ENCODE peak calls at places on chromosomes 7 and 10, in four cellular contexts. O is H1, F is HCT116, H is SK-N-SH. C is an unnamed sample.

GRCh38 chr7:33392143-33392542 is 262.8 kb downstream of the BBS9 start:
- DNase-seq in O (no peak), F (no peak), H (no peak), C (no peak)

GRCh38 chr7:2785071-2785500 is 59.0 kb downstream of the GNA12 start:
- DNase-seq in F (no peak), O (no peak), H (no peak), C (no peak)

GRCh38 chr7:63900394-63901203 is 98.0 kb upstream of the ZNF722 start:
- DNase-seq in F (no peak), O (no peak), H (peak), C (peak)

GRCh38 chr10:111479966-111480365 is 403.1 kb downstream of the ADRA2A start:
- DNase-seq in O (no peak), H (no peak), F (no peak), C (no peak)

GRCh38 chr7:69597278-69598076 is 798 bp upstream of the AUTS2 start:
- DNase-seq in F (no peak), H (peak), O (no peak), C (peak)

GRCh38 chr7:44286182-44286617 is 39.2 kb downstream of the CAMK2B start:
- DNase-seq in H (peak), F (no peak), O (no peak), C (no peak)

GRCh38 chr7:131226116-131226562 is 101.5 kb upstream of the MKLN1 start:
- DNase-seq in F (no peak), O (no peak), H (no peak), C (no peak)

GRCh38 chr10:124323145-124323725 is 95.5 kb downstream of the OAT start:
- DNase-seq in F (no peak), H (no peak), O (no peak), C (no peak)

GRCh38 chr7:48180981-48181380 is 9.7 kb downstream of the ABCA13 start:
- DNase-seq in F (no peak), O (no peak), H (no peak), C (peak)

GRCh38 chr7:150919160-150919559 is 59.0 kb downstream of the KCNH2 start:
- DNase-seq in H (no peak), O (no peak), F (no peak), C (no peak)

GRCh38 chr7:124031919-124032318 is 948 bp downstream of the TMEM229A start:
- DNase-seq in H (peak), O (no peak), F (no peak), C (no peak)

GRCh38 chr7:94697671-94697994 is 41.7 kb upstream of the SGCE start:
- DNase-seq in F (no peak), H (no peak), O (no peak), C (no peak)

DNA sequence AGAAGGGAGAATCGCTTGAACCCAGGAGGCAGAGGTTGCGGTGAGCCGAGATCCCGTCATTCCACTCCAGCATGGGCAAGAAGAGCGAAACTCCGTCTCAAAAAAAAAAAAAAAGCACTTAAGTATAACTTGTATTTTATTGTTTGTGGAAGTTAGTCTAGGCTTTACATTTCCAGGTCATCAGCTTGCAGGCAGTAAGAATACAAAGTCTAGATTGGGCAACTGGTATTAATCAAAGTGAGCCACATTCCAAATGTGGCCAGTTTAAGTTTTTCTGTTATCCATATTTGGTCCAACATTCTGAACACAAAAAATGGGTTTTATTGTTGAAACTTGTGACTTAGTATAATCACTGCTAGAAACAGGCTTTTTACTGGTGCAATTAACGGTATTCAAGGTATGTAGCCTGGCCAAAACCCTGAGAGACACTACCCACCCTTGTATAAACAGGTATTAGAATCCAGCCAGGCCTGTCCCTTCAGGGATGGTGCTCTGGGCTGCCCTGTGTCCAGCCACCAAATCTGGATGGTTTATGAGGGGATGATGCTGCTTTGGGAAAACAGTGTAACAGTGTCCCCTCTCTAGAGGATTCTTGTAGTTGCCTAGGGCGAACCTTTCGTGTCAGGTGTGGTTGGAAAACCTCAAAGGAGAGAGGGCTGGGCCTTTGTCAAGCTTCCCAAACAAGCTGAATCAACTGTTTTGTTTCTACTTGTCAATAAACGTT is 122.1 kb upstream of the EFCAB10 start:
- DNase-seq in F (no peak), O (no peak), H (no peak), C (no peak)
- TF ChIP-seq JUND in F (no peak), O (no peak), H (no peak), C (no peak)

DNA sequence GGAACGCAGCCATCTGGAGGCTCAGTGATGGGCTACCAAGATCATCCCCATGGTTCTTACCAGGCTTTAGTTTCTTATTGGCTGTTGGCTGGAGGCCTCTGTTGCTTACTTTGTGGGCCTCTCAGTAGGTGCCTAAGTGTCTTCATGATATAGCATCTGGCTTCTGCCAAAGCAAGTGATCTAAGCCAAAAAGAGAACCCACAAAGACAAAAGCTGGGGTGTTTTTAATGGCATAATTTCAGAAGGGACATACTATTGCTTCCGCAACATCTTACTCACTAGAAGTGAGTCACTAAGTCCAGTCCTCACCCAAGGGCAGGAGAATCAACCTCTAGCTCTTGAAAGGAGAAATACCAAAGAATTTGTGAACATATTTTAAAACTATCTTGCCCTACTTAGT is 132.0 kb upstream of the MDFIC start:
- DNase-seq in H (no peak), O (no peak), F (no peak), C (no peak)
- TF ChIP-seq JUND in H (no peak), O (no peak), F (no peak), C (no peak)

DNA sequence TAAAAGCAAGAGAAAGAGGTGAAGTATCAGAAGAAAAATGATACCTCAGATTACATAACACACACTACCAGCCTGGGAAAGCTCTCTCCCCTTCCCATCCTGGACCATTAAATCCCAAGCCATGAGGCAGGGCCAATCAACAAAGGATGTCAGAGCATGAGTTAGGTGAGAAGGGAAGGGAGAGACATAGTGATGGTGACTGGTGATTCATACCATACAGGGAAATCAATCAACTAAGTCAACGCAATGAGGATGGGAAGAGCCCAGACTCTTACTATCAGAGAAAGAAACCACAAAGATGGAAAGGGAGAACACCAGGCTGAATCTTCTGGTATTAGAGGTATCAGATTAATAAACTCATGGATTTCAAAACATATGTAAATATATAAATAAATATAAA is 185.4 kb downstream of the KMT2E start:
- DNase-seq in H (no peak), O (no peak), F (no peak), C (no peak)
- TF ChIP-seq JUND in H (no peak), O (no peak), F (no peak), C (no peak)

GRCh38 chr7:36400023-36400422 is 10.4 kb downstream of the ANLN start:
- DNase-seq in H (no peak), O (no peak), F (no peak), C (no peak)
- TF ChIP-seq JUND in H (no peak), O (no peak), F (no peak), C (no peak)

DNA sequence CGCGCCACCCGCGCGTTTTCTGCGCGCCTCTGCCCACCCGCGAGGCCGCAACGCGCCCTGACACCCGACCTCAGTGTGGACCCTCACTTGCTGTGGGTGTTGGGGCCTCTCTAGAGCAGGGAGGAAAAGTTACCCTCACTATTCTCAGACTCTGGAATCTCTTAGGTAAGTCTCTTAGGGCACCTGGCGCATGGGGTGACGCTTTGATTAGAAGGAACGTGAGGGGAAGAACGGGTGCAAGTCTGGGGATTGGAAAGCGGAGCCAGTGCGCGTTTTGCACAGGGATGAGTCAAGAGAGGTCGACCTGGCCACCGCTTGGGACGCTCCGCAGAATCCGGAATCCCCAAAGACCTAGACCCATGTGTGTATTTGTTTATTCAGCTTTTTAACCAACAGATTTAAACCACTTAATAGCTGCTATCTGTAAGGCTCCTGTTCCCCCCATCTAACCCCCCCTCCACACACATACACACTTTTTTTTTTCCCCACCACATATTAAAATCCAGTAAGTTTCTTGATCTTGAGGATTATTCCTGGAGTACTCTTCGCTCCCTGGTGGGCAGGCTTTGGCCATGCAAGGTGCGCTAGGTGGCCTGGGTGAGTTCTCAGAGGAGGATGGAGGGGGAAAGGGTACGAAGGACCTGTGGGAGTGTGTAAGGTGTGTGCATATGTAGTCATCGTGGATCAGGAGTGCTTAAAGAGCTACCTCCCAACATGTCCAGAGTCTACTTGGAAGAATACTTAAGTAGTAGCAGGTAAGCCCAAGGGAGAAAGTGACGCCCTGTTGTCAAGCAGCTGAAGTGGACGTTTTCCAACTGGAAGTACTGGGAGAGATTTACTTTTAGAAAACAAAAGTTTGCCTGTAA is 169.1 kb upstream of the PPP1R3A start:
- DNase-seq in O (no peak), F (no peak), H (peak), C (no peak)
- TF ChIP-seq JUND in O (no peak), F (no peak), H (no peak), C (no peak)

DNA sequence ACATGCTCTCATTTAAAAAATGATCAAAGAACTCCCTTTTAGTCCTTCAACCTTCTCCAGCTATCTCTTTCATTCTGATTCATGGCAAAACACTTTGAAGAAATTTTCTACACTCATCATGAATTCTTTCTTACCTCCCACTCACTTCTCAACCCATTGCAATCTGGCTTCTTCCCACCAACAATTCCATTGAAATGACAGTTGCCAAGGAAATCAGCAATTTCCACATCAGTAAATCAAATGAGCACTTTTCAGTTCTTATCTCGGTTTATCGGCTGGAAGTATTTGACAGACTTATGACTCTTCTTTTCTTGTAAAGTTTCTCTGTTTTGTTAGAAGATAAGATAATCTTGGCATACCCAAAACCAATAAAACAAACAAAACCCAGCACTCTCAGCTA is 99.1 kb upstream of the CACNA2D1 start:
- DNase-seq in H (no peak), O (no peak), F (no peak), C (no peak)
- TF ChIP-seq JUND in H (peak), O (no peak), F (no peak), C (no peak)

DNA sequence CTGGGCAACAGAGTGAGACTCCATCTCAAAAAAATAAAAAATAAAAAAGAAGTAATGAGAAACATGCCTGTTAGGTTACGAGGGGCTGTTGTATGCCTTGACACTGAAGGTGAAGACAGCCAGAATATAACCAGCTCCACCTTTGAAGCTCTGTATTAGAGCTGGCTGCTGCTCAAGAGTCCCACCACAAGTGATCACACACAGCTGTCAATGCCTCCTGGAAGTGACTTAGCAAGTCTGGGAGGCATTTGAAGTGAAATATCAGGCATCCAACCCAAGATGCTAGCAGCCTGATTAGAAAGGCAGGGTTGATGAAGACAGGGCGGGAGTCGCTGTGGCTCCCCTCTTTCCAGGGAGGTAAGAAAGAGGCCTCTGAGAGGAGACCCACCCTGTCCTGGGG is 34.1 kb upstream of the INPP5F start:
- DNase-seq in O (no peak), F (no peak), H (no peak), C (no peak)
- TF ChIP-seq JUND in O (no peak), F (no peak), H (no peak), C (no peak)

DNA sequence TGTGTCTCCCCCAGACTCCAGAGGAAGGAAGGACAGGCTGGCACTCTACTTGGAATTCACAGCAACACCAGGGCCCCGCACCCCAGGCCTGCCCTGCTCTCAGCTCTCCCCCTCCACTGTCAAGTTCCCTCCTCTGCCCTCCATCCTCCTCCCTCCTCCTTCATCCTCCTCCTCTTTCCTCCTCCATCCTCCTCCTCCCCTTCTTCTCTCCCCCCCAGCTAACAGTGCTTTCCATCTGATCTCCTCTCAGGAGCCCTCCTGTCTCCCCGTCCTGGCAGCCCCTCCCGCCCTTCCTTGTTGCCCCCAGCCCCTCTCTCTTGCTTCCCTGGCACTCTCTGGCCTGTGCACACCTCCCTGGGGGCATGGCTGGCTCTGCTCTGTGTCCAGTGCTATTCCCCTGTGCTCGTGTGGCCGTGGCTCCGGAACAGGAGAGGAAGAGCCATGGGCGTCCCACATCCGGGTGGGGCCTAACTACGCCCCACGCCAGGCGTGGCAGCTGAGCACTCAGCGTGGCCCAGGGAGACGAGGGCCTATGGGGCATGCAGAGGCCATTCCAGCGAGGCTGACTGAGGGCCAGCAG is 64.2 kb downstream of the PWWP2B start:
- DNase-seq in O (no peak), F (no peak), H (no peak), C (no peak)
- TF ChIP-seq JUND in O (no peak), F (no peak), H (no peak), C (no peak)